ENCODE peak calls at places on chromosomes 2 and 18, in six cellular contexts. P, O, H, U, Y and T are unnamed samples.

GRCh38 chr2:230711224-230711623 is 1.4 kb upstream of the CAB39 start:
- DNase-seq in P (no peak), O (no peak), H (no peak), U (no peak), Y (no peak), T (no peak)

GRCh38 chr2:158668394-158668793 is 126.7 kb upstream of the DAPL1 start:
- DNase-seq in P (no peak), O (no peak), H (no peak), U (no peak), Y (no peak), T (no peak)

GRCh38 chr2:163345795-163346573 is 389.8 kb downstream of the FIGN start:
- DNase-seq in P (peak), O (no peak), H (peak), U (peak), Y (peak), T (peak)

GRCh38 chr18:49858309-49859005 is 45.1 kb upstream of the ACAA2 start:
- DNase-seq in P (peak), O (no peak), H (peak), U (peak), Y (peak), T (peak)

GRCh38 chr2:239762742-239763269 is 262.3 kb downstream of the NDUFA10 start:
- DNase-seq in P (no peak), O (peak), H (no peak), U (no peak), Y (peak), T (peak)

GRCh38 chr2:173623411-173624076 is 268.9 kb downstream of the CDCA7 start:
- DNase-seq in P (no peak), O (no peak), H (no peak), U (no peak), Y (no peak), T (no peak)

GRCh38 chr2:23901966-23902942 is 24.7 kb downstream of the ATAD2B start:
- DNase-seq in P (peak), O (no peak), H (no peak), U (no peak), Y (peak), T (peak)

GRCh38 chr2:197700960-197701359 is 4.2 kb upstream of the MARS2 start:
- DNase-seq in P (no peak), O (no peak), H (no peak), U (no peak), Y (no peak), T (no peak)

GRCh38 chr2:160109939-160110673 is 47.7 kb upstream of the PLA2R1 start:
- DNase-seq in P (peak), O (peak), H (peak), U (peak), Y (peak), T (peak)

GRCh38 chr2:231065966-231066365 is 9.3 kb downstream of the PSMD1 start:
- DNase-seq in P (no peak), O (no peak), H (no peak), U (no peak), Y (no peak), T (no peak)